ENCODE peak calls at places on chromosomes 12 and 14, in four cellular contexts. B, I, Q and A are unnamed samples.

GRCh38 chr14:68568907-68569545 is 223.8 kb downstream of the ZFP36L1 start:
- DNase-seq in B (no peak), I (no peak), Q (no peak), A (no peak)

GRCh38 chr14:102539544-102540309 is 30.2 kb upstream of the ANKRD9 start:
- DNase-seq in B (peak), I (no peak), Q (no peak), A (no peak)

GRCh38 chr12:111776836-111777344 is 10.2 kb downstream of the ALDH2 start:
- DNase-seq in B (no peak), I (no peak), Q (no peak), A (no peak)

GRCh38 chr14:90721619-90722305 is 94.5 kb downstream of the TTC7B start:
- DNase-seq in B (no peak), I (no peak), Q (no peak), A (no peak)

GRCh38 chr12:108839011-108839889 is 18.1 kb downstream of the SSH1 start:
- DNase-seq in B (peak), I (no peak), Q (no peak), A (no peak)

GRCh38 chr12:31835276-31835882 is 106.6 kb upstream of the AMN1 start:
- DNase-seq in B (no peak), I (no peak), Q (no peak), A (no peak)

GRCh38 chr12:105482976-105483375 is 152.5 kb downstream of the C12orf75 start:
- DNase-seq in B (no peak), I (no peak), Q (no peak), A (no peak)

GRCh38 chr12:116009805-116010204 is 267.7 kb downstream of the MED13L start:
- DNase-seq in B (no peak), I (no peak), Q (no peak), A (no peak)

GRCh38 chr12:3365416-3366385 is 125.3 kb upstream of the PRMT8 start:
- DNase-seq in B (no peak), I (no peak), Q (no peak), A (no peak)

GRCh38 chr14:90654831-90655276 is 161.4 kb downstream of the TTC7B start:
- DNase-seq in B (peak), I (no peak), Q (no peak), A (no peak)

GRCh38 chr14:65486856-65487255 is 74.3 kb downstream of the FUT8 start:
- DNase-seq in B (no peak), I (no peak), Q (no peak), A (no peak)

GRCh38 chr12:53198470-53199110 is 8.5 kb downstream of the ITGB7 start:
- DNase-seq in B (no peak), I (no peak), Q (no peak), A (no peak)

GRCh38 chr12:120247621-120248030 is 17.9 kb downstream of the PXN start:
- DNase-seq in B (no peak), I (no peak), Q (no peak), A (no peak)

GRCh38 chr14:24297190-24297964 is 2.2 kb downstream of the DHRS1 start:
- DNase-seq in B (peak), I (no peak), Q (no peak), A (no peak)

GRCh38 chr12:28176295-28176694 is 14.0 kb upstream of the CCDC91 start:
- DNase-seq in B (no peak), I (no peak), Q (no peak), A (no peak)

GRCh38 chr12:31471823-31472222 is 119.1 kb downstream of the DENND5B start:
- DNase-seq in B (no peak), I (no peak), Q (no peak), A (no peak)

GRCh38 chr14:33916663-33917565 is 34.0 kb downstream of the EGLN3 start:
- DNase-seq in B (peak), I (peak), Q (no peak), A (no peak)

GRCh38 chr14:35750202-35750904 is 58.7 kb downstream of the RALGAPA1 start:
- DNase-seq in B (no peak), I (no peak), Q (no peak), A (no peak)

GRCh38 chr12:75735853-75736252 is 224.4 kb upstream of the KRR1 start:
- DNase-seq in B (no peak), I (peak), Q (no peak), A (no peak)

GRCh38 chr14:45867046-45867894 is 614.3 kb upstream of the MIS18BP1 start:
- DNase-seq in B (no peak), I (no peak), Q (no peak), A (no peak)

GRCh38 chr14:103628221-103628683 is 759 bp upstream of the KLC1 start:
- DNase-seq in B (peak), I (no peak), Q (no peak), A (no peak)

GRCh38 chr12:108551556-108551955 is 9.4 kb downstream of the SART3 start:
- DNase-seq in B (peak), I (no peak), Q (no peak), A (no peak)

GRCh38 chr12:113134521-113134951 is 1.0 kb downstream of the RASAL1 start:
- DNase-seq in B (no peak), I (no peak), Q (no peak), A (no peak)

GRCh38 chr14:104118006-104118844 is 20.2 kb upstream of the KIF26A start:
- DNase-seq in B (no peak), I (no peak), Q (no peak), A (no peak)

GRCh38 chr12:25054783-25055144 is 105.9 kb upstream of the BCAT1 start:
- DNase-seq in B (no peak), I (no peak), Q (no peak), A (no peak)

GRCh38 chr12:91781114-91781513 is 364.5 kb downstream of the BTG1 start:
- DNase-seq in B (peak), I (no peak), Q (no peak), A (no peak)

GRCh38 chr14:97071177-97071576 is 274.0 kb downstream of the VRK1 start:
- DNase-seq in B (no peak), I (no peak), Q (no peak), A (peak)

GRCh38 chr14:103129301-103130016 is 6.2 kb downstream of the TNFAIP2 start:
- DNase-seq in B (no peak), I (no peak), Q (no peak), A (no peak)

GRCh38 chr12:114683709-114684097 is 272 bp downstream of the TBX3 start:
- DNase-seq in B (no peak), I (no peak), Q (no peak), A (no peak)

GRCh38 chr14:52071675-52072074 is 2.8 kb upstream of the NID2 start:
- DNase-seq in B (peak), I (peak), Q (no peak), A (no peak)

GRCh38 chr12:69844416-69844815 is 19.4 kb downstream of the MYRFL start:
- DNase-seq in B (no peak), I (no peak), Q (no peak), A (no peak)

GRCh38 chr14:100211893-100212292 is 27.1 kb upstream of the YY1 start:
- DNase-seq in B (no peak), I (no peak), Q (no peak), A (no peak)